ENCODE peak calls at places on chromosomes 16 and 17, in eight cellular contexts. One of them, this sample, is unnamed.

GRCh38 chr16:5604770-5605169 is 507.2 kb upstream of the EEF2KMT start:
- DNase-seq in stimulated activated CD4-positive, alpha-beta T cell treated with anti-CD3 and anti-CD28 coated beads, Interleukin-1b, Interleukin-23, amount 100 ng/mL, for 24 hours: no peak
- DNase-seq in pulmonary artery endothelial cell: no peak
- DNase-seq in NCI-H345: peak; percentile 1
- DNase-seq in astrocyte of the cerebellum: peak; percentile 19
- DNase-seq in CD8-positive, alpha-beta T cell: no peak
- DNase-seq in HS-27A: no peak
- DNase-seq in Caki2: peak; percentile 42
- DNase-seq in this sample: no peak

GRCh38 chr17:81884520-81884919 is 6.9 kb downstream of the ALYREF start:
- DNase-seq in pulmonary artery endothelial cell: no peak
- DNase-seq in astrocyte of the cerebellum: no peak
- DNase-seq in HS-27A: no peak
- DNase-seq in CD8-positive, alpha-beta T cell: no peak
- DNase-seq in NCI-H345: no peak
- DNase-seq in Caki2: no peak
- DNase-seq in stimulated activated CD4-positive, alpha-beta T cell treated with anti-CD3 and anti-CD28 coated beads, Interleukin-1b, Interleukin-23, amount 100 ng/mL, for 24 hours: no peak
- DNase-seq in this sample: no peak

GRCh38 chr17:21193031-21193430 is 20.9 kb downstream of the TMEM11 start:
- DNase-seq in stimulated activated CD4-positive, alpha-beta T cell treated with anti-CD3 and anti-CD28 coated beads, Interleukin-1b, Interleukin-23, amount 100 ng/mL, for 24 hours: no peak
- DNase-seq in Caki2: no peak
- DNase-seq in CD8-positive, alpha-beta T cell: no peak
- DNase-seq in HS-27A: no peak
- DNase-seq in astrocyte of the cerebellum: no peak
- DNase-seq in pulmonary artery endothelial cell: no peak
- DNase-seq in NCI-H345: peak; percentile 57
- DNase-seq in this sample: no peak

GRCh38 chr17:70636517-70637133 is 467.3 kb downstream of the KCNJ2 start:
- DNase-seq in astrocyte of the cerebellum: peak; percentile 33
- DNase-seq in pulmonary artery endothelial cell: no peak
- DNase-seq in Caki2: peak; percentile 36
- DNase-seq in NCI-H345: peak; percentile 65
- DNase-seq in HS-27A: no peak
- DNase-seq in stimulated activated CD4-positive, alpha-beta T cell treated with anti-CD3 and anti-CD28 coated beads, Interleukin-1b, Interleukin-23, amount 100 ng/mL, for 24 hours: no peak
- DNase-seq in CD8-positive, alpha-beta T cell: no peak
- DNase-seq in this sample: peak; percentile 2

GRCh38 chr16:58348986-58349385 is 43.3 kb upstream of the GINS3 start:
- DNase-seq in Caki2: no peak
- DNase-seq in astrocyte of the cerebellum: no peak
- DNase-seq in pulmonary artery endothelial cell: no peak
- DNase-seq in NCI-H345: no peak
- DNase-seq in stimulated activated CD4-positive, alpha-beta T cell treated with anti-CD3 and anti-CD28 coated beads, Interleukin-1b, Interleukin-23, amount 100 ng/mL, for 24 hours: no peak
- DNase-seq in CD8-positive, alpha-beta T cell: no peak
- DNase-seq in HS-27A: no peak
- DNase-seq in this sample: peak; percentile 5

GRCh38 chr16:20331635-20332034 is 4.3 kb upstream of the GP2 start:
- DNase-seq in astrocyte of the cerebellum: no peak
- DNase-seq in stimulated activated CD4-positive, alpha-beta T cell treated with anti-CD3 and anti-CD28 coated beads, Interleukin-1b, Interleukin-23, amount 100 ng/mL, for 24 hours: no peak
- DNase-seq in HS-27A: no peak
- DNase-seq in pulmonary artery endothelial cell: no peak
- DNase-seq in NCI-H345: no peak
- DNase-seq in CD8-positive, alpha-beta T cell: no peak
- DNase-seq in Caki2: no peak
- DNase-seq in this sample: no peak

GRCh38 chr17:65857713-65858112 is 296.3 kb upstream of the AXIN2 start:
- DNase-seq in pulmonary artery endothelial cell: no peak
- DNase-seq in Caki2: no peak
- DNase-seq in stimulated activated CD4-positive, alpha-beta T cell treated with anti-CD3 and anti-CD28 coated beads, Interleukin-1b, Interleukin-23, amount 100 ng/mL, for 24 hours: no peak
- DNase-seq in astrocyte of the cerebellum: no peak
- DNase-seq in HS-27A: no peak
- DNase-seq in NCI-H345: no peak
- DNase-seq in CD8-positive, alpha-beta T cell: no peak
- DNase-seq in this sample: no peak

GRCh38 chr17:8121531-8122390 is 2.1 kb downstream of the HES7 start:
- DNase-seq in HS-27A: no peak
- DNase-seq in CD8-positive, alpha-beta T cell: peak; percentile 47
- DNase-seq in NCI-H345: peak; percentile 60
- DNase-seq in astrocyte of the cerebellum: no peak
- DNase-seq in pulmonary artery endothelial cell: no peak
- DNase-seq in stimulated activated CD4-positive, alpha-beta T cell treated with anti-CD3 and anti-CD28 coated beads, Interleukin-1b, Interleukin-23, amount 100 ng/mL, for 24 hours: peak; percentile 15
- DNase-seq in Caki2: peak; percentile 74
- DNase-seq in this sample: peak; percentile 36

GRCh38 chr17:50055055-50055425 is 870 bp upstream of the ITGA3 start:
- DNase-seq in HS-27A: no peak
- DNase-seq in Caki2: peak; percentile 78
- DNase-seq in NCI-H345: peak; percentile 90
- DNase-seq in stimulated activated CD4-positive, alpha-beta T cell treated with anti-CD3 and anti-CD28 coated beads, Interleukin-1b, Interleukin-23, amount 100 ng/mL, for 24 hours: no peak
- DNase-seq in pulmonary artery endothelial cell: no peak
- DNase-seq in astrocyte of the cerebellum: no peak
- DNase-seq in CD8-positive, alpha-beta T cell: peak; percentile 17
- DNase-seq in this sample: no peak

GRCh38 chr17:14211778-14212177 is 24.9 kb downstream of the CDRT15 start:
- DNase-seq in HS-27A: no peak
- DNase-seq in astrocyte of the cerebellum: no peak
- DNase-seq in pulmonary artery endothelial cell: no peak
- DNase-seq in CD8-positive, alpha-beta T cell: peak; percentile 50
- DNase-seq in Caki2: no peak
- DNase-seq in stimulated activated CD4-positive, alpha-beta T cell treated with anti-CD3 and anti-CD28 coated beads, Interleukin-1b, Interleukin-23, amount 100 ng/mL, for 24 hours: no peak
- DNase-seq in NCI-H345: no peak
- DNase-seq in this sample: no peak

GRCh38 chr16:12257926-12258561 is 281.5 kb downstream of the SNX29 start:
- DNase-seq in astrocyte of the cerebellum: no peak
- DNase-seq in CD8-positive, alpha-beta T cell: no peak
- DNase-seq in pulmonary artery endothelial cell: no peak
- DNase-seq in Caki2: no peak
- DNase-seq in HS-27A: no peak
- DNase-seq in NCI-H345: peak; percentile 89
- DNase-seq in stimulated activated CD4-positive, alpha-beta T cell treated with anti-CD3 and anti-CD28 coated beads, Interleukin-1b, Interleukin-23, amount 100 ng/mL, for 24 hours: no peak
- DNase-seq in this sample: no peak

GRCh38 chr17:18028684-18029540 is 10.1 kb downstream of the ATPAF2 start:
- DNase-seq in pulmonary artery endothelial cell: no peak
- DNase-seq in stimulated activated CD4-positive, alpha-beta T cell treated with anti-CD3 and anti-CD28 coated beads, Interleukin-1b, Interleukin-23, amount 100 ng/mL, for 24 hours: no peak
- DNase-seq in NCI-H345: no peak
- DNase-seq in Caki2: no peak
- DNase-seq in astrocyte of the cerebellum: no peak
- DNase-seq in CD8-positive, alpha-beta T cell: no peak
- DNase-seq in HS-27A: no peak
- DNase-seq in this sample: no peak

GRCh38 chr17:75041656-75042280 is 5.0 kb downstream of the ATP5PD start:
- DNase-seq in stimulated activated CD4-positive, alpha-beta T cell treated with anti-CD3 and anti-CD28 coated beads, Interleukin-1b, Interleukin-23, amount 100 ng/mL, for 24 hours: no peak
- DNase-seq in CD8-positive, alpha-beta T cell: no peak
- DNase-seq in HS-27A: no peak
- DNase-seq in NCI-H345: no peak
- DNase-seq in astrocyte of the cerebellum: no peak
- DNase-seq in pulmonary artery endothelial cell: no peak
- DNase-seq in Caki2: no peak
- DNase-seq in this sample: no peak

GRCh38 chr17:17551361-17551760 is 40.1 kb downstream of the PEMT start:
- DNase-seq in stimulated activated CD4-positive, alpha-beta T cell treated with anti-CD3 and anti-CD28 coated beads, Interleukin-1b, Interleukin-23, amount 100 ng/mL, for 24 hours: no peak
- DNase-seq in Caki2: no peak
- DNase-seq in astrocyte of the cerebellum: no peak
- DNase-seq in HS-27A: no peak
- DNase-seq in CD8-positive, alpha-beta T cell: no peak
- DNase-seq in pulmonary artery endothelial cell: no peak
- DNase-seq in NCI-H345: no peak
- DNase-seq in this sample: no peak

GRCh38 chr17:31480904-31481782 is 89.7 kb downstream of the RAB11FIP4 start:
- DNase-seq in stimulated activated CD4-positive, alpha-beta T cell treated with anti-CD3 and anti-CD28 coated beads, Interleukin-1b, Interleukin-23, amount 100 ng/mL, for 24 hours: no peak
- DNase-seq in CD8-positive, alpha-beta T cell: no peak
- DNase-seq in HS-27A: no peak
- DNase-seq in pulmonary artery endothelial cell: no peak
- DNase-seq in NCI-H345: no peak
- DNase-seq in astrocyte of the cerebellum: no peak
- DNase-seq in Caki2: no peak
- DNase-seq in this sample: no peak

GRCh38 chr16:24858219-24859041 is 12.7 kb downstream of the SLC5A11 start:
- DNase-seq in NCI-H345: no peak
- DNase-seq in pulmonary artery endothelial cell: no peak
- DNase-seq in HS-27A: no peak
- DNase-seq in CD8-positive, alpha-beta T cell: peak; percentile 43
- DNase-seq in astrocyte of the cerebellum: peak; percentile 32
- DNase-seq in stimulated activated CD4-positive, alpha-beta T cell treated with anti-CD3 and anti-CD28 coated beads, Interleukin-1b, Interleukin-23, amount 100 ng/mL, for 24 hours: peak; percentile 42
- DNase-seq in Caki2: peak; percentile 56
- DNase-seq in this sample: no peak

GRCh38 chr16:84925092-84925772 is 86.1 kb downstream of the ZDHHC7 start:
- DNase-seq in Caki2: no peak
- DNase-seq in NCI-H345: peak; percentile 7
- DNase-seq in CD8-positive, alpha-beta T cell: peak; percentile 69
- DNase-seq in HS-27A: no peak
- DNase-seq in pulmonary artery endothelial cell: no peak
- DNase-seq in astrocyte of the cerebellum: no peak
- DNase-seq in stimulated activated CD4-positive, alpha-beta T cell treated with anti-CD3 and anti-CD28 coated beads, Interleukin-1b, Interleukin-23, amount 100 ng/mL, for 24 hours: peak; percentile 58
- DNase-seq in this sample: no peak

GRCh38 chr17:56291226-56291805 is 138.0 kb downstream of the ANKFN1 start:
- DNase-seq in stimulated activated CD4-positive, alpha-beta T cell treated with anti-CD3 and anti-CD28 coated beads, Interleukin-1b, Interleukin-23, amount 100 ng/mL, for 24 hours: no peak
- DNase-seq in NCI-H345: no peak
- DNase-seq in HS-27A: no peak
- DNase-seq in pulmonary artery endothelial cell: no peak
- DNase-seq in Caki2: no peak
- DNase-seq in CD8-positive, alpha-beta T cell: no peak
- DNase-seq in astrocyte of the cerebellum: no peak
- DNase-seq in this sample: no peak

GRCh38 chr17:77844681-77845080 is 113.8 kb upstream of the TNRC6C start:
- DNase-seq in NCI-H345: no peak
- DNase-seq in Caki2: no peak
- DNase-seq in astrocyte of the cerebellum: no peak
- DNase-seq in pulmonary artery endothelial cell: no peak
- DNase-seq in stimulated activated CD4-positive, alpha-beta T cell treated with anti-CD3 and anti-CD28 coated beads, Interleukin-1b, Interleukin-23, amount 100 ng/mL, for 24 hours: no peak
- DNase-seq in CD8-positive, alpha-beta T cell: no peak
- DNase-seq in HS-27A: no peak
- DNase-seq in this sample: no peak

GRCh38 chr16:64452446-64452845 is 669.4 kb downstream of the CDH11 start:
- DNase-seq in NCI-H345: no peak
- DNase-seq in HS-27A: no peak
- DNase-seq in CD8-positive, alpha-beta T cell: no peak
- DNase-seq in pulmonary artery endothelial cell: no peak
- DNase-seq in astrocyte of the cerebellum: no peak
- DNase-seq in stimulated activated CD4-positive, alpha-beta T cell treated with anti-CD3 and anti-CD28 coated beads, Interleukin-1b, Interleukin-23, amount 100 ng/mL, for 24 hours: no peak
- DNase-seq in Caki2: no peak
- DNase-seq in this sample: no peak

GRCh38 chr17:46129302-46129701 is 63.9 kb downstream of the KANSL1 start:
- DNase-seq in CD8-positive, alpha-beta T cell: no peak
- DNase-seq in NCI-H345: no peak
- DNase-seq in Caki2: no peak
- DNase-seq in pulmonary artery endothelial cell: no peak
- DNase-seq in stimulated activated CD4-positive, alpha-beta T cell treated with anti-CD3 and anti-CD28 coated beads, Interleukin-1b, Interleukin-23, amount 100 ng/mL, for 24 hours: no peak
- DNase-seq in HS-27A: no peak
- DNase-seq in astrocyte of the cerebellum: no peak
- DNase-seq in this sample: no peak

GRCh38 chr16:30413116-30413806 is 5.9 kb downstream of the ZNF771 start:
- DNase-seq in CD8-positive, alpha-beta T cell: no peak
- DNase-seq in Caki2: no peak
- DNase-seq in stimulated activated CD4-positive, alpha-beta T cell treated with anti-CD3 and anti-CD28 coated beads, Interleukin-1b, Interleukin-23, amount 100 ng/mL, for 24 hours: no peak
- DNase-seq in HS-27A: no peak
- DNase-seq in astrocyte of the cerebellum: no peak
- DNase-seq in pulmonary artery endothelial cell: no peak
- DNase-seq in NCI-H345: no peak
- DNase-seq in this sample: no peak

GRCh38 chr16:75204410-75204758 is 2.6 kb downstream of the CTRB2 start:
- DNase-seq in stimulated activated CD4-positive, alpha-beta T cell treated with anti-CD3 and anti-CD28 coated beads, Interleukin-1b, Interleukin-23, amount 100 ng/mL, for 24 hours: no peak
- DNase-seq in pulmonary artery endothelial cell: no peak
- DNase-seq in NCI-H345: no peak
- DNase-seq in CD8-positive, alpha-beta T cell: no peak
- DNase-seq in Caki2: no peak
- DNase-seq in HS-27A: no peak
- DNase-seq in astrocyte of the cerebellum: no peak
- DNase-seq in this sample: no peak

GRCh38 chr16:12191102-12191501 is 214.6 kb downstream of the SNX29 start:
- DNase-seq in astrocyte of the cerebellum: no peak
- DNase-seq in stimulated activated CD4-positive, alpha-beta T cell treated with anti-CD3 and anti-CD28 coated beads, Interleukin-1b, Interleukin-23, amount 100 ng/mL, for 24 hours: no peak
- DNase-seq in CD8-positive, alpha-beta T cell: no peak
- DNase-seq in pulmonary artery endothelial cell: no peak
- DNase-seq in Caki2: no peak
- DNase-seq in NCI-H345: no peak
- DNase-seq in HS-27A: no peak
- DNase-seq in this sample: no peak

GRCh38 chr16:65749566-65749965 is 616.9 kb upstream of the CDH5 start:
- DNase-seq in astrocyte of the cerebellum: no peak
- DNase-seq in HS-27A: no peak
- DNase-seq in NCI-H345: no peak
- DNase-seq in CD8-positive, alpha-beta T cell: no peak
- DNase-seq in pulmonary artery endothelial cell: no peak
- DNase-seq in stimulated activated CD4-positive, alpha-beta T cell treated with anti-CD3 and anti-CD28 coated beads, Interleukin-1b, Interleukin-23, amount 100 ng/mL, for 24 hours: no peak
- DNase-seq in Caki2: no peak
- DNase-seq in this sample: no peak

GRCh38 chr17:76262732-76263344 is 2.3 kb upstream of the UBALD2 start:
- DNase-seq in astrocyte of the cerebellum: no peak
- DNase-seq in pulmonary artery endothelial cell: no peak
- DNase-seq in Caki2: no peak
- DNase-seq in CD8-positive, alpha-beta T cell: no peak
- DNase-seq in stimulated activated CD4-positive, alpha-beta T cell treated with anti-CD3 and anti-CD28 coated beads, Interleukin-1b, Interleukin-23, amount 100 ng/mL, for 24 hours: no peak
- DNase-seq in NCI-H345: no peak
- DNase-seq in HS-27A: no peak
- DNase-seq in this sample: peak; percentile 62

GRCh38 chr17:42288985-42289862 is 926 bp downstream of the STAT5A start:
- DNase-seq in Caki2: no peak
- DNase-seq in NCI-H345: no peak
- DNase-seq in CD8-positive, alpha-beta T cell: peak; percentile 61
- DNase-seq in stimulated activated CD4-positive, alpha-beta T cell treated with anti-CD3 and anti-CD28 coated beads, Interleukin-1b, Interleukin-23, amount 100 ng/mL, for 24 hours: no peak
- DNase-seq in pulmonary artery endothelial cell: no peak
- DNase-seq in HS-27A: no peak
- DNase-seq in astrocyte of the cerebellum: no peak
- DNase-seq in this sample: no peak

GRCh38 chr16:51140112-51140511 is 11.0 kb downstream of the SALL1 start:
- DNase-seq in NCI-H345: no peak
- DNase-seq in astrocyte of the cerebellum: no peak
- DNase-seq in stimulated activated CD4-positive, alpha-beta T cell treated with anti-CD3 and anti-CD28 coated beads, Interleukin-1b, Interleukin-23, amount 100 ng/mL, for 24 hours: no peak
- DNase-seq in pulmonary artery endothelial cell: no peak
- DNase-seq in Caki2: no peak
- DNase-seq in CD8-positive, alpha-beta T cell: no peak
- DNase-seq in HS-27A: no peak
- DNase-seq in this sample: no peak

GRCh38 chr16:14527411-14528044 is 102.5 kb downstream of the PARN start:
- DNase-seq in HS-27A: no peak
- DNase-seq in NCI-H345: no peak
- DNase-seq in astrocyte of the cerebellum: peak; percentile 37
- DNase-seq in CD8-positive, alpha-beta T cell: no peak
- DNase-seq in pulmonary artery endothelial cell: no peak
- DNase-seq in stimulated activated CD4-positive, alpha-beta T cell treated with anti-CD3 and anti-CD28 coated beads, Interleukin-1b, Interleukin-23, amount 100 ng/mL, for 24 hours: no peak
- DNase-seq in Caki2: no peak
- DNase-seq in this sample: no peak

GRCh38 chr17:2309338-2310143 is 5.8 kb downstream of the SRR start:
- DNase-seq in pulmonary artery endothelial cell: no peak
- DNase-seq in NCI-H345: no peak
- DNase-seq in stimulated activated CD4-positive, alpha-beta T cell treated with anti-CD3 and anti-CD28 coated beads, Interleukin-1b, Interleukin-23, amount 100 ng/mL, for 24 hours: no peak
- DNase-seq in CD8-positive, alpha-beta T cell: no peak
- DNase-seq in HS-27A: no peak
- DNase-seq in Caki2: no peak
- DNase-seq in astrocyte of the cerebellum: no peak
- DNase-seq in this sample: no peak

GRCh38 chr16:28210979-28211505 is 723 bp downstream of the XPO6 start:
- DNase-seq in astrocyte of the cerebellum: no peak
- DNase-seq in pulmonary artery endothelial cell: peak; percentile 24
- DNase-seq in stimulated activated CD4-positive, alpha-beta T cell treated with anti-CD3 and anti-CD28 coated beads, Interleukin-1b, Interleukin-23, amount 100 ng/mL, for 24 hours: peak; percentile 38
- DNase-seq in Caki2: peak; percentile 60
- DNase-seq in HS-27A: no peak
- DNase-seq in NCI-H345: peak; percentile 46
- DNase-seq in CD8-positive, alpha-beta T cell: peak; percentile 66
- DNase-seq in this sample: peak; percentile 60

GRCh38 chr17:6435968-6436367 is 1.0 kb upstream of the AIPL1 start:
- DNase-seq in HS-27A: no peak
- DNase-seq in astrocyte of the cerebellum: peak; percentile 24
- DNase-seq in pulmonary artery endothelial cell: no peak
- DNase-seq in NCI-H345: peak; percentile 43
- DNase-seq in stimulated activated CD4-positive, alpha-beta T cell treated with anti-CD3 and anti-CD28 coated beads, Interleukin-1b, Interleukin-23, amount 100 ng/mL, for 24 hours: peak; percentile 38
- DNase-seq in Caki2: peak; percentile 28
- DNase-seq in CD8-positive, alpha-beta T cell: peak; percentile 60
- DNase-seq in this sample: peak; percentile 8

GRCh38 chr16:2586241-2586640 is 48.4 kb downstream of the PDPK1 start:
- DNase-seq in NCI-H345: no peak
- DNase-seq in astrocyte of the cerebellum: no peak
- DNase-seq in CD8-positive, alpha-beta T cell: no peak
- DNase-seq in stimulated activated CD4-positive, alpha-beta T cell treated with anti-CD3 and anti-CD28 coated beads, Interleukin-1b, Interleukin-23, amount 100 ng/mL, for 24 hours: no peak
- DNase-seq in Caki2: no peak
- DNase-seq in HS-27A: no peak
- DNase-seq in pulmonary artery endothelial cell: no peak
- DNase-seq in this sample: no peak

GRCh38 chr17:82269882-82270500 is 3.5 kb downstream of the CSNK1D start:
- DNase-seq in NCI-H345: no peak
- DNase-seq in astrocyte of the cerebellum: no peak
- DNase-seq in Caki2: no peak
- DNase-seq in CD8-positive, alpha-beta T cell: no peak
- DNase-seq in HS-27A: no peak
- DNase-seq in pulmonary artery endothelial cell: no peak
- DNase-seq in stimulated activated CD4-positive, alpha-beta T cell treated with anti-CD3 and anti-CD28 coated beads, Interleukin-1b, Interleukin-23, amount 100 ng/mL, for 24 hours: no peak
- DNase-seq in this sample: no peak